ENCODE peak calls at places on chromosome 19, in six cellular contexts. Y is fibroblast of lung; W is effector memory CD4-positive, alpha-beta T cell; J is psoas muscle; V is RWPE1; C is GM23338. B is an unnamed sample.

GRCh38 chr19:41426116-41426841 is 895 bp downstream of the B3GNT8 start:
- DNase-seq in Y (no peak), W (no peak), J (no peak), V (no peak), C (no peak), B (no peak)

GRCh38 chr19:21322528-21322927 is 6.7 kb downstream of the ZNF708 start:
- DNase-seq in Y (peak), W (no peak), J (no peak), V (no peak), C (no peak), B (no peak)

GRCh38 chr19:5302396-5302795 is 38.2 kb downstream of the PTPRS start:
- DNase-seq in Y (no peak), W (no peak), J (no peak), V (no peak), C (no peak), B (no peak)

GRCh38 chr19:51783373-51783772 is 11.6 kb upstream of the FPR3 start:
- DNase-seq in Y (no peak), W (no peak), J (no peak), V (peak), C (peak), B (no peak)

GRCh38 chr19:17331254-17331558 is 3.4 kb downstream of the ANO8 start:
- DNase-seq in Y (no peak), W (no peak), J (no peak), V (no peak), C (no peak), B (no peak)

GRCh38 chr19:48806818-48807589 is 3.8 kb downstream of the BCAT2 start:
- DNase-seq in Y (peak), W (no peak), J (peak), V (no peak), C (peak), B (no peak)

GRCh38 chr19:3404324-3405260 is 38.2 kb downstream of the NFIC start:
- DNase-seq in Y (peak), W (no peak), J (peak), V (no peak), C (peak), B (peak)

GRCh38 chr19:15419413-15420025 is 731 bp upstream of the AKAP8L start:
- DNase-seq in Y (no peak), W (no peak), J (peak), V (no peak), C (no peak), B (no peak)

GRCh38 chr19:39518458-39518857 is 3.5 kb downstream of the SELENOV start:
- DNase-seq in Y (no peak), W (no peak), J (no peak), V (no peak), C (peak), B (no peak)

GRCh38 chr19:22935151-22935550 is 67.8 kb downstream of the ZNF728 start:
- DNase-seq in Y (no peak), W (no peak), J (no peak), V (no peak), C (no peak), B (no peak)

GRCh38 chr19:12676384-12676792 is 5.3 kb downstream of the DHPS start:
- DNase-seq in Y (peak), W (peak), J (peak), V (peak), C (peak), B (no peak)

GRCh38 chr19:51327066-51327985 is 14.6 kb downstream of the VSIG10L start:
- DNase-seq in Y (no peak), W (no peak), J (no peak), V (peak), C (peak), B (no peak)

GRCh38 chr19:46739290-46739771 is 6.5 kb upstream of the FKRP start:
- DNase-seq in Y (no peak), W (no peak), J (peak), V (no peak), C (no peak), B (no peak)

GRCh38 chr19:32349724-32350475 is 4.5 kb downstream of the ZNF507 start:
- DNase-seq in Y (no peak), W (no peak), J (no peak), V (no peak), C (no peak), B (no peak)

GRCh38 chr19:12913011-12913561 is 6.0 kb downstream of the SYCE2 start:
- DNase-seq in Y (peak), W (no peak), J (peak), V (no peak), C (peak), B (no peak)

GRCh38 chr19:32687681-32688080 is 3.9 kb upstream of the NUDT19 start:
- DNase-seq in Y (no peak), W (no peak), J (no peak), V (no peak), C (no peak), B (no peak)

GRCh38 chr19:10979950-10980349 is 19.1 kb downstream of the SMARCA4 start:
- DNase-seq in Y (no peak), W (no peak), J (peak), V (no peak), C (no peak), B (no peak)
- H3K27ac ChIP-seq in Y (peak), W (no peak), J (no peak), V (peak), C (peak), B (peak)

GRCh38 chr19:8485561-8486371 is 16.7 kb downstream of the PRAM1 start:
- DNase-seq in Y (no peak), W (no peak), J (no peak), V (no peak), C (no peak), B (no peak)
- H3K27ac ChIP-seq in Y (no peak), W (no peak), J (no peak), V (peak), C (peak), B (no peak)

GRCh38 chr19:18502236-18502632 is 19.6 kb downstream of the ELL start:
- DNase-seq in Y (no peak), W (peak), J (no peak), V (no peak), C (no peak), B (no peak)
- H3K27ac ChIP-seq in Y (no peak), W (peak), J (peak), V (peak), C (no peak), B (peak)

DNA sequence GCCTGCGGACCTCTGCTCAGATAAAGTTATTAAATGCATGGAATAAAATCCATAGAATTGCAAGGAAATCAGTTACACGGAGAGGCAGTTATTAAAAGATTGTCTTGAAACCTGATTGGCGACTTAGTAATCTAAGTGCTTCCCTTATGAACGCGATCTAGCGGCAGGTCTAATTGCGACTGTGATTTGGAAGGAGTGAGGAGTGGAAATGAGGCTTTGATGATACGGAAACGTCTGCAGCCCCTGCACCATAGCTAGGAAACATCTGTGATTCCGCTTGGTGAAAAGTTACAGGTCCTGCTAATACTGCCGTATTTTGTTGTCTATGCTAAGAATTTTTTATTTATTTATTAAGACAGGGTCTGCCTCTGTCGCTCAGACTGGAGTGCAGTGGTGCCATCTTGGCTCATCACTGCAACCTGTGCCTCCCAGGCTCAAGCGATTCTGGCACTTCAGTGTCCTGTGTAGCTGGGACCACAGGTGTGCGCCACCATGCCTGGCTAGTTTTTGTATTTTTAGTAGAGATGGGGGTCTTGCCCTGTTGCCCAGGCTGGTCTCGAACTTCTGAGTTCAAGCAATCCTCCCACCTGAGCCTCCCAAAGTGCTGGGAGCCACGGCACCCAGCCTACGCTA is 887 bp downstream of the NDUFS7 start:
- DNase-seq in Y (no peak), W (no peak), J (no peak), V (no peak), C (no peak), B (no peak)
- H3K27ac ChIP-seq in Y (peak), W (no peak), J (peak), V (peak), C (no peak), B (peak)

B was measured in thoracic aorta.